ENCODE peak calls at places on chromosomes 6 and 20, in seven cellular contexts. S is cardiac muscle cell; G is progenitor cell of endocrine pancreas; E is stimulated activated CD4-positive, alpha-beta T cell treated with anti-CD3 and anti-CD28 coated beads, Interleukin-4, amount 100 ng/mL, for 24 hours; C is mucosa of gallbladder; H is hippocampal formation; X is activated gamma-delta T cell. P is an unnamed sample.

GRCh38 chr6:139135578-139136545 is 982 bp downstream of the HECA start:
- DNase-seq in S (peak; percentile 29), G (peak; percentile 30), E (peak; percentile 61), C (peak; percentile 59), H (no peak), X (peak; percentile 58), P (peak; percentile 24)

GRCh38 chr6:124819340-124819739 is 142.9 kb upstream of the RNF217 start:
- DNase-seq in S (no peak), G (no peak), E (no peak), C (no peak), H (no peak), X (no peak), P (no peak)

GRCh38 chr6:149884215-149884614 is 13.7 kb downstream of the RAET1E start:
- DNase-seq in S (peak; percentile 68), G (no peak), E (no peak), C (no peak), H (no peak), X (no peak), P (no peak)

GRCh38 chr6:35483892-35484645 is 12.8 kb downstream of the TEAD3 start:
- DNase-seq in S (no peak), G (no peak), E (no peak), C (no peak), H (no peak), X (no peak), P (no peak)

GRCh38 chr20:6611911-6612614 is 155.4 kb upstream of the BMP2 start:
- DNase-seq in S (no peak), G (no peak), E (no peak), C (peak; percentile 29), H (no peak), X (no peak), P (no peak)

GRCh38 chr20:33211817-33212424 is 5.2 kb upstream of the BPIFA3 start:
- DNase-seq in S (peak; percentile 58), G (peak; percentile 58), E (peak; percentile 11), C (peak; percentile 42), H (peak; percentile 3), X (no peak), P (no peak)

GRCh38 chr20:36493013-36493800 is 48.1 kb upstream of the MYL9 start:
- DNase-seq in S (no peak), G (no peak), E (peak; percentile 10), C (no peak), H (no peak), X (no peak), P (no peak)

GRCh38 chr20:46751856-46752255 is 42.4 kb downstream of the SLC2A10 start:
- DNase-seq in S (peak; percentile 8), G (no peak), E (no peak), C (no peak), H (peak; percentile 7), X (no peak), P (no peak)

GRCh38 chr6:90131614-90132423 is 164.8 kb downstream of the BACH2 start:
- DNase-seq in S (peak; percentile 8), G (no peak), E (no peak), C (no peak), H (no peak), X (no peak), P (no peak)

GRCh38 chr6:68891419-68891818 is 256.3 kb downstream of the ADGRB3 start:
- DNase-seq in S (no peak), G (no peak), E (no peak), C (no peak), H (no peak), X (no peak), P (no peak)

GRCh38 chr6:136822379-136823127 is at the start of gene PEX7:
- DNase-seq in S (peak; percentile 93), G (peak; percentile 81), E (peak; percentile 89), C (peak; percentile 93), H (peak; percentile 85), X (peak; percentile 75), P (peak; percentile 88)

P was measured in mesothelial cell of epicardium.